ENCODE peak calls at places on chromosomes 5 and 9, in five cellular contexts. One of them, this sample, is unnamed.

GRCh38 chr5:998276-998974 is 10.2 kb upstream of the NKD2 start:
- DNase-seq in mammary epithelial cell: no peak
- DNase-seq in NCI-H1092 treated with DMSO at 0.1 percent for 48 hours: no peak
- DNase-seq in NCI-H2171: no peak
- DNase-seq in glutamatergic neuron: no peak
- DNase-seq in this sample: no peak

GRCh38 chr9:134885647-134886412 is 5.2 kb downstream of the FCN2 start:
- DNase-seq in mammary epithelial cell: no peak
- DNase-seq in NCI-H1092 treated with DMSO at 0.1 percent for 48 hours: no peak
- DNase-seq in NCI-H2171: no peak
- DNase-seq in glutamatergic neuron: no peak
- DNase-seq in this sample: no peak

GRCh38 chr9:126470251-126470993 is 143.3 kb upstream of the LMX1B start:
- DNase-seq in mammary epithelial cell: no peak
- DNase-seq in NCI-H1092 treated with DMSO at 0.1 percent for 48 hours: no peak
- DNase-seq in NCI-H2171: no peak
- DNase-seq in glutamatergic neuron: no peak
- DNase-seq in this sample: no peak

GRCh38 chr9:93900971-93901861 is 53.9 kb downstream of the BARX1 start:
- DNase-seq in mammary epithelial cell: no peak
- DNase-seq in NCI-H1092 treated with DMSO at 0.1 percent for 48 hours: no peak
- DNase-seq in NCI-H2171: no peak
- DNase-seq in glutamatergic neuron: no peak
- DNase-seq in this sample: no peak

GRCh38 chr5:84303315-84303714 is 81.4 kb downstream of the EDIL3 start:
- DNase-seq in mammary epithelial cell: no peak
- DNase-seq in NCI-H1092 treated with DMSO at 0.1 percent for 48 hours: no peak
- DNase-seq in NCI-H2171: no peak
- DNase-seq in glutamatergic neuron: no peak
- DNase-seq in this sample: no peak

GRCh38 chr5:179302499-179303185 is 42.6 kb downstream of the ADAMTS2 start:
- DNase-seq in mammary epithelial cell: no peak
- DNase-seq in NCI-H1092 treated with DMSO at 0.1 percent for 48 hours: no peak
- DNase-seq in NCI-H2171: no peak
- DNase-seq in glutamatergic neuron: peak
- DNase-seq in this sample: no peak

GRCh38 chr5:150065886-150066285 is 20.5 kb downstream of the CSF1R start:
- DNase-seq in mammary epithelial cell: no peak
- DNase-seq in NCI-H1092 treated with DMSO at 0.1 percent for 48 hours: no peak
- DNase-seq in NCI-H2171: no peak
- DNase-seq in glutamatergic neuron: no peak
- DNase-seq in this sample: no peak

GRCh38 chr9:104091028-104091590 is 3.0 kb upstream of the SMC2 start:
- DNase-seq in mammary epithelial cell: no peak
- DNase-seq in NCI-H1092 treated with DMSO at 0.1 percent for 48 hours: peak
- DNase-seq in NCI-H2171: no peak
- DNase-seq in glutamatergic neuron: no peak
- DNase-seq in this sample: peak

GRCh38 chr5:136979131-136979530 is 520.0 kb downstream of the SPOCK1 start:
- DNase-seq in mammary epithelial cell: no peak
- DNase-seq in NCI-H1092 treated with DMSO at 0.1 percent for 48 hours: no peak
- DNase-seq in NCI-H2171: no peak
- DNase-seq in glutamatergic neuron: no peak
- DNase-seq in this sample: no peak

GRCh38 chr5:136749016-136749415 is 383.7 kb upstream of the TRPC7 start:
- DNase-seq in mammary epithelial cell: no peak
- DNase-seq in NCI-H1092 treated with DMSO at 0.1 percent for 48 hours: no peak
- DNase-seq in NCI-H2171: no peak
- DNase-seq in glutamatergic neuron: no peak
- DNase-seq in this sample: no peak

This sample was measured in NCI-H510A.